ENCODE peak calls at places on chromosomes 1 and 21, in four cellular contexts. M is neuronal stem cell, S is H9, X is hepatocyte. H is an unnamed sample.

GRCh38 chr1:157084720-157085119 is 14.9 kb downstream of the ETV3L start:
- DNase-seq in X (no peak), S (no peak), M (no peak), H (no peak)

GRCh38 chr1:41741244-41741643 is 177.5 kb downstream of the HIVEP3 start:
- DNase-seq in X (no peak), S (no peak), M (no peak), H (no peak)

GRCh38 chr21:24275613-24276012 is 1331.7 kb downstream of the MRPL39 start:
- DNase-seq in M (no peak), X (no peak), S (no peak), H (no peak)

GRCh38 chr1:21703318-21703963 is 34.3 kb upstream of the RAP1GAP start:
- DNase-seq in M (no peak), S (no peak), X (peak; percentile 37), H (peak; percentile 93)

GRCh38 chr21:45981154-45981606 is 390 bp upstream of the COL6A1 start:
- DNase-seq in M (peak; percentile 82), S (peak; percentile 91), X (peak; percentile 91), H (peak; percentile 93)

GRCh38 chr21:41228006-41228370 is 60.0 kb downstream of the BACE2 start:
- DNase-seq in S (no peak), X (peak; percentile 76), M (no peak), H (no peak)

GRCh38 chr1:239819075-239819474 is 272.6 kb upstream of the FMN2 start:
- DNase-seq in X (no peak), M (no peak), S (no peak), H (no peak)

GRCh38 chr21:38082936-38083335 is 166.7 kb upstream of the KCNJ6 start:
- DNase-seq in M (no peak), S (no peak), X (no peak), H (no peak)

GRCh38 chr1:22662318-22662717 is 9.3 kb downstream of the C1QB start:
- DNase-seq in X (no peak), S (peak; percentile 93), M (peak; percentile 31), H (no peak)

GRCh38 chr1:6328696-6329095 is 64.9 kb downstream of the ACOT7 start:
- DNase-seq in X (no peak), M (no peak), S (no peak), H (no peak)

GRCh38 chr21:43793243-43793642 is 3.9 kb downstream of the RRP1 start:
- DNase-seq in X (no peak), S (no peak), M (no peak), H (no peak)

GRCh38 chr1:22584001-22584557 is 20.8 kb downstream of the EPHA8 start:
- DNase-seq in M (no peak), S (no peak), X (peak; percentile 26), H (peak; percentile 20)

GRCh38 chr1:93876284-93876683 is 2.7 kb downstream of the DNTTIP2 start:
- DNase-seq in X (no peak), S (no peak), M (no peak), H (no peak)

GRCh38 chr1:40078512-40079333 is 18.3 kb downstream of the PPT1 start:
- DNase-seq in X (peak; percentile 74), S (peak; percentile 70), M (peak; percentile 58), H (peak; percentile 64)

GRCh38 chr1:113834716-113835115 is 22.4 kb upstream of the RSBN1 start:
- DNase-seq in S (no peak), M (no peak), X (no peak), H (no peak)

GRCh38 chr21:45001134-45002095 is 61.6 kb downstream of the SLX9 start:
- DNase-seq in M (no peak), S (no peak), X (no peak), H (peak; percentile 91)

GRCh38 chr1:68233202-68233601 is 879 bp upstream of the WLS start:
- DNase-seq in X (no peak), M (no peak), S (no peak), H (no peak)

GRCh38 chr21:33374080-33374873 is 28.9 kb upstream of the IFNGR2 start:
- DNase-seq in X (peak; percentile 27), S (peak; percentile 47), M (no peak), H (peak; percentile 58)

GRCh38 chr1:14184346-14184963 is 414.0 kb upstream of the KAZN start:
- DNase-seq in S (no peak), X (no peak), M (no peak), H (no peak)

GRCh38 chr1:20893931-20894330 is 106.8 kb upstream of the HP1BP3 start:
- DNase-seq in M (no peak), X (no peak), S (no peak), H (no peak)

GRCh38 chr1:160631983-160632625 is 14.7 kb downstream of the SLAMF1 start:
- DNase-seq in X (no peak), S (no peak), M (no peak), H (no peak)

GRCh38 chr1:160629286-160630210 is 17.3 kb downstream of the SLAMF1 start:
- DNase-seq in S (no peak), X (peak; percentile 42), M (no peak), H (no peak)

GRCh38 chr1:160628799-160629263 is 18.0 kb downstream of the SLAMF1 start:
- DNase-seq in M (no peak), X (no peak), S (no peak), H (no peak)

GRCh38 chr1:160633330-160633903 is 13.4 kb downstream of the SLAMF1 start:
- DNase-seq in M (no peak), X (no peak), S (no peak), H (no peak)

GRCh38 chr1:160630523-160631087 is 16.2 kb downstream of the SLAMF1 start:
- DNase-seq in S (no peak), M (no peak), X (no peak), H (no peak)
- H3K4me2 ChIP-seq in S (no peak overlapping the region), M (no peak overlapping the region), X (peak overlapping the region; percentile 2), H (no peak overlapping the region)

DNA sequence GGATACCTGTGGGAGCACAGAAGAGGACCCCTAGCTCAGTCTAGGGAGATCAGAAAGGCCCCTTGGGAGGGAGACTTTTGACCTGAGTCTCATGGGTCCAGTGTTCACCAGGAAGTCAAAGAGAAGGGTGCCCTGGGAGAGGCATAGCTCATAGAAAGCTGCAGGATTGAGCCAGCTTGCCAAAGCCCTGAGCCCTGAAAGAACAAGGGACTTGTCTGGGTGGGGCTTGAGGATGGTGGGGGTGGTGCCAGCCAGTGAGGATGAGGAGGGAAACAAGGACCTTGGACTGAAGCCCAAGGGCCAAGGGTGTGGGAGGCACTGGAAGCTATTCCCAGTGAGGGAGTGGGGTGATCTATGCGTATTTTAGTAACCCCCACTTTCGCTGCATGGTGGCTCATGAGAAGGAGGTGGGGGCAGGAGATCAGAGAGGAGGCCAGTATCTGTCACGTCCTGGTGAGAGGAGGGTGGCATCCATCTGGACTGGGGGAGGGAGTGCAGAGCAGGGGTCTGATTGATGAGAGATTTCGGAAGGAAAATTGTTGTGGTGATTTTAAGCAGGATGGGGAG is 28.4 kb downstream of the DMBX1 start:
- DNase-seq in S (no peak), M (no peak), X (no peak), H (no peak)
- H2AFZ ChIP-seq in S (no peak overlapping the region), M (no peak overlapping the region), X (no peak overlapping the region), H (no peak overlapping the region)

DNA sequence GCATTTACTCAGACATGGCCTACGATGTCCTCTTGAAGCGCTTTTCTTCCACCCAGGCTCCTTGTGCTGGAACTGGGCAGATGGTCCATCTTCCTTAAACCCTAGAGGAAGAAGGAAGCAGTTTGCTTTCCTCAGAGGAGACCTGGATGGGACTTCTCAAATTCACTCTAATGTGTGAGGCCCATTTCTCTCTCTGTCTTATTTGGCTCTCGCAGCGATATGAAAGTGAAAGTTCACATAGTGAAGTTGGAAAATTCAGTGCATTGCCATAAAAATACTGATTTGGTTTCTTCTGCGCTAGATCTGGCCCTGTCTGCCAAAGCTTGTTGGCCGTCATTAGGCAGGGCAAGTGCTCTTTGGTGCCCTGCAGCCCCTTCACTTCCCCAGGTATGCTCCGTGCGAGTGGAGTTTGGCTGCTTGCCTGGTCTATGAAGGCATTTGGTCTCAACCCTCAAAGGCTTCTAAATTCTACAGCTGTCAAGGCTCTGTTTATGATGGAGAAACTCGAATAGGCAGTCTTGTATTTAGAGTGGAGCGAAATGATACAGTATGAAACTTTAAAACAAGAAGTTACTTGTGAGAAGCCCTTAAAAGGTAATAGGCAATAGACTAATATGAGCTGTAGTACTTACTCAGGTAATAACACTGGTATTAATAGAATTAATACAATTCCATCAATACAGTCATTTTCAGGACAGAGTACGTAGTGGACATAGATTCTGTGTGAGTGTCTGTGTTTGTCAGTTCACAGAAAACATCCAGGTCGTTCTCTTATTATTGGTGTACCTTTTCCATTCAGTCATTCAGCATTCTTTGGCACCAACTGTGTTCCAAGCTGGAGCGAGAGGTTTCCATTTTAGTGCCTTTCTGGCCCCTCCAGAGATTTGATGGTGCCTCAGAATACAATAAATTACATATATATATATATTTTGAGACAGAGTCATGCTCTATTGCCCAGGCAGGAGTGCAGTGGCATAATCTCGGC is 20.5 kb downstream of the SZRD1 start:
- DNase-seq in M (no peak), X (no peak), S (no peak), H (peak; percentile 61)
- H3K27ac ChIP-seq in M (no peak overlapping the region), X (no peak overlapping the region), S (no peak overlapping the region), H (peak overlapping the region; percentile 84)

GRCh38 chr1:36160388-36160948 is 4.5 kb downstream of the MAP7D1 start:
- DNase-seq in X (no peak), M (no peak), S (no peak), H (no peak)
- H3K4me2 ChIP-seq in X (peak overlapping the region; percentile 83), M (peak overlapping the region; percentile 45), S (peak overlapping the region; percentile 58), H (peak overlapping the region; percentile 75)

DNA sequence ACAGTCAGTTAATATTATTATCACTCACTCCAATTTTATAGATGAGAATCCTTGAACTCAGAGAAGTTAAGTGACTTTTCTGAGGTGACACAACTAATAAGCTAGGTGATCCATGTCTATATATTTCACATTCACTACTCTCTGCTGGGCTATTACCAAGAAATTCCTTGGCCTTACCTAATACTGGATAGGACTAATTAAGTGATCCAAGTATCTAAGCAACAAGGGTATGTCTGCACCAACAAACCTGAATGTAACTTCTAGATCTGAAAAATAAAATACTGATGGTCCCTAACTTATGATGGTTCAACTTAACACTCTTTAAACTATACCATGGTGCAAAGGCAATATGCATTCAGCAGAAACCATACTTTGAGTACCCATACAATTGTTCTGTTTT is 14.8 kb upstream of the CASQ2 start:
- DNase-seq in M (no peak), X (no peak), S (no peak), H (no peak)
- H2AFZ ChIP-seq in M (no peak overlapping the region), X (no peak overlapping the region), S (no peak overlapping the region), H (no peak overlapping the region)

GRCh38 chr1:9375912-9376311 is 83.2 kb downstream of the SPSB1 start:
- DNase-seq in X (no peak), M (no peak), S (no peak), H (no peak)

GRCh38 chr1:9373614-9374013 is 80.9 kb downstream of the SPSB1 start:
- DNase-seq in S (no peak), M (no peak), X (no peak), H (no peak)

GRCh38 chr1:9376430-9376829 is 83.7 kb downstream of the SPSB1 start:
- DNase-seq in S (no peak), X (no peak), M (no peak), H (no peak)

GRCh38 chr1:9376886-9377333 is 84.2 kb downstream of the SPSB1 start:
- DNase-seq in X (no peak), S (no peak), M (no peak), H (no peak)

GRCh38 chr1:9374748-9375345 is 82.2 kb downstream of the SPSB1 start:
- DNase-seq in S (no peak), X (no peak), M (no peak), H (no peak)
- H3K27ac ChIP-seq in S (no peak overlapping the region), X (peak overlapping the region; percentile 76), M (no peak overlapping the region), H (no peak overlapping the region)

GRCh38 chr1:53260631-53261247 is 22.4 kb upstream of the MAGOH start:
- DNase-seq in M (no peak), X (no peak), S (no peak), H (no peak)
- H3K4me2 ChIP-seq in M (no peak overlapping the region), X (no peak overlapping the region), S (no peak overlapping the region), H (no peak overlapping the region)